ENCODE peak calls at places on chromosomes 2 and 18, in four cellular contexts. One of them, this sample, is unnamed.

GRCh38 chr2:210086292-210086691 is 83.9 kb downstream of the RPE start:
- DNase-seq in GM23248: peak; percentile 57
- DNase-seq in tibial artery: no peak
- DNase-seq in substantia nigra: no peak
- DNase-seq in this sample: no peak

GRCh38 chr2:121567957-121568409 is 37.3 kb downstream of the RNU4ATAC start:
- DNase-seq in substantia nigra: no peak
- DNase-seq in GM23248: peak; percentile 47
- DNase-seq in tibial artery: no peak
- DNase-seq in this sample: no peak

GRCh38 chr2:231133365-231134114 is 8.7 kb upstream of the HTR2B start:
- DNase-seq in tibial artery: no peak
- DNase-seq in substantia nigra: no peak
- DNase-seq in GM23248: peak; percentile 56
- DNase-seq in this sample: no peak

GRCh38 chr2:100178085-100178788 is 35.8 kb upstream of the AFF3 start:
- DNase-seq in substantia nigra: no peak
- DNase-seq in tibial artery: no peak
- DNase-seq in GM23248: peak; percentile 22
- DNase-seq in this sample: no peak

GRCh38 chr2:223459328-223459939 is 142.7 kb downstream of the SCG2 start:
- DNase-seq in GM23248: peak; percentile 55
- DNase-seq in substantia nigra: no peak
- DNase-seq in tibial artery: no peak
- DNase-seq in this sample: no peak

GRCh38 chr2:26696352-26696816 is 3.9 kb downstream of the KCNK3 start:
- DNase-seq in GM23248: peak; percentile 98
- DNase-seq in tibial artery: no peak
- DNase-seq in substantia nigra: no peak
- DNase-seq in this sample: no peak

GRCh38 chr2:132670104-132670960 is at the start of gene LYPD1:
- DNase-seq in GM23248: peak; percentile 16
- DNase-seq in tibial artery: no peak
- DNase-seq in substantia nigra: peak; percentile 28
- DNase-seq in this sample: peak; percentile 41

GRCh38 chr2:166417669-166418068 is 41.9 kb upstream of the SCN9A start:
- DNase-seq in substantia nigra: no peak
- DNase-seq in GM23248: peak; percentile 74
- DNase-seq in tibial artery: no peak
- DNase-seq in this sample: no peak

GRCh38 chr2:183291436-183291835 is 167.2 kb downstream of the NUP35 start:
- DNase-seq in tibial artery: no peak
- DNase-seq in substantia nigra: no peak
- DNase-seq in GM23248: peak; percentile 6
- DNase-seq in this sample: no peak

GRCh38 chr2:151302879-151303278 is 13.4 kb upstream of the NMI start:
- DNase-seq in GM23248: peak; percentile 92
- DNase-seq in substantia nigra: no peak
- DNase-seq in tibial artery: no peak
- DNase-seq in this sample: no peak

GRCh38 chr18:76390452-76391035 is 104.5 kb downstream of the ZNF516 start:
- DNase-seq in tibial artery: no peak
- DNase-seq in GM23248: no peak
- DNase-seq in substantia nigra: peak; percentile 12
- DNase-seq in this sample: no peak

GRCh38 chr2:143475131-143475784 is 346.0 kb downstream of the ARHGAP15 start:
- DNase-seq in substantia nigra: no peak
- DNase-seq in GM23248: peak; percentile 8
- DNase-seq in tibial artery: no peak
- DNase-seq in this sample: no peak

GRCh38 chr2:143474568-143474967 is 345.3 kb downstream of the ARHGAP15 start:
- DNase-seq in GM23248: no peak
- DNase-seq in substantia nigra: no peak
- DNase-seq in tibial artery: no peak
- DNase-seq in this sample: no peak

GRCh38 chr2:143471550-143471949 is 342.3 kb downstream of the ARHGAP15 start:
- DNase-seq in substantia nigra: no peak
- DNase-seq in tibial artery: no peak
- DNase-seq in GM23248: no peak
- DNase-seq in this sample: no peak

GRCh38 chr2:143476421-143477084 is 347.3 kb downstream of the ARHGAP15 start:
- DNase-seq in substantia nigra: no peak
- DNase-seq in tibial artery: no peak
- DNase-seq in GM23248: no peak
- DNase-seq in this sample: no peak

GRCh38 chr2:143473206-143473605 is 344.0 kb downstream of the ARHGAP15 start:
- DNase-seq in substantia nigra: no peak
- DNase-seq in GM23248: peak; percentile 73
- DNase-seq in tibial artery: no peak
- DNase-seq in this sample: no peak
- H3K27ac ChIP-seq in substantia nigra: no peak overlapping the region
- H3K27ac ChIP-seq in GM23248: peak overlapping the region; percentile 10
- H3K27ac ChIP-seq in tibial artery: peak overlapping the region; percentile 69
- H3K27ac ChIP-seq in this sample: no peak overlapping the region

DNA sequence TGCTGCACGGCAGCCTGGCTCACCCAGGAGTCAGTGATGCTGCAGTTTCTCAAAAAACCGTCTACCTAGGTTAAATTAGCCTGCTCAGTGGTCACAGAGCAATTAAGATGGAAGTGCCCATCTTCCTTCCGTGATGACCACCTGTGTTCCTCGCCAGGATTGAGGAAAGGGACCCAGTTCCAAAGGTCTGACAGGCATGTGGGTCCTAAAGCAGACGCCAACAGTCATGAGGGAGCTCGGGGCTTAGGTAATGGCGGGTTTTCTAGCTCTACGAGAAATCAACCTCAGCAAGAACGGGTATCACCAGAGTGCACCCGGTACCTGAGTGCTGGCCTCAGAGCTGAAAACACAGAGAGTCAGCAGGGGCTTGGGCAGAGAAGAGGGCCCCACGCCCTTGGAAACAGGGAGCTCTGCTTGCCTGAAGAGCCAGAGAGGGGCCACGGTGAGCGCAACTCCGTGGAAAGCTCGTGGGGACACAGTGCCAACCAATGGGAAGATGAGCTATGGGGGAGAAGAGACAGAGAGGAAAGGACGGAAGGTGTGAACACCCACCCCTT is 34.3 kb upstream of the DNMT3A start:
- DNase-seq in substantia nigra: no peak
- DNase-seq in tibial artery: no peak
- DNase-seq in GM23248: no peak
- DNase-seq in this sample: no peak
- H3K27ac ChIP-seq in substantia nigra: no peak overlapping the region
- H3K27ac ChIP-seq in tibial artery: no peak overlapping the region
- H3K27ac ChIP-seq in GM23248: no peak overlapping the region
- H3K27ac ChIP-seq in this sample: no peak overlapping the region

GRCh38 chr2:174051741-174052638 is 86.8 kb upstream of the SP3 start:
- DNase-seq in tibial artery: no peak
- DNase-seq in substantia nigra: no peak
- DNase-seq in GM23248: peak; percentile 76
- DNase-seq in this sample: no peak
- H3K27ac ChIP-seq in tibial artery: no peak overlapping the region
- H3K27ac ChIP-seq in substantia nigra: no peak overlapping the region
- H3K27ac ChIP-seq in GM23248: no peak overlapping the region
- H3K27ac ChIP-seq in this sample: no peak overlapping the region

DNA sequence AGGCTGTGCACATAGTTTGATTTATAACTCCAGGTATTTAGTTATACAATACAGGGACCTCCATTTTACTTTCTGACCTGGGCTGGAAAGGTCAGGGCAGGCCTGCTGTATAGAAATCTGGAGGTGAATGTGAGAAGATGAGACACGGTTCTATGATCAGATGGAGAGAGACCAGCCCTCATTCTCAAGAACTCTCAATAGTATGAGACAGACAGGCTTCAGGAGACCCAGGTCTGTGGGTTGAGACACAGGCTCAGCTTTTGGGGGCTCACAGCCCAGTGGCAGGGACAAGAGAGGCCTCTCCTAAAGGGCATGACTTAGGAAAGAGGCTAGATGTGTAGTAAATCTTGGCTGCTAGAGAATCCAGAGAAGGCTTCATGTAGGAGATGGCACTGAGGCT is 719 bp upstream of the ATP6V1B1 start:
- DNase-seq in substantia nigra: no peak
- DNase-seq in GM23248: no peak
- DNase-seq in tibial artery: no peak
- DNase-seq in this sample: no peak
- H3K27ac ChIP-seq in substantia nigra: no peak overlapping the region
- H3K27ac ChIP-seq in GM23248: no peak overlapping the region
- H3K27ac ChIP-seq in tibial artery: no peak overlapping the region
- H3K27ac ChIP-seq in this sample: no peak overlapping the region

DNA sequence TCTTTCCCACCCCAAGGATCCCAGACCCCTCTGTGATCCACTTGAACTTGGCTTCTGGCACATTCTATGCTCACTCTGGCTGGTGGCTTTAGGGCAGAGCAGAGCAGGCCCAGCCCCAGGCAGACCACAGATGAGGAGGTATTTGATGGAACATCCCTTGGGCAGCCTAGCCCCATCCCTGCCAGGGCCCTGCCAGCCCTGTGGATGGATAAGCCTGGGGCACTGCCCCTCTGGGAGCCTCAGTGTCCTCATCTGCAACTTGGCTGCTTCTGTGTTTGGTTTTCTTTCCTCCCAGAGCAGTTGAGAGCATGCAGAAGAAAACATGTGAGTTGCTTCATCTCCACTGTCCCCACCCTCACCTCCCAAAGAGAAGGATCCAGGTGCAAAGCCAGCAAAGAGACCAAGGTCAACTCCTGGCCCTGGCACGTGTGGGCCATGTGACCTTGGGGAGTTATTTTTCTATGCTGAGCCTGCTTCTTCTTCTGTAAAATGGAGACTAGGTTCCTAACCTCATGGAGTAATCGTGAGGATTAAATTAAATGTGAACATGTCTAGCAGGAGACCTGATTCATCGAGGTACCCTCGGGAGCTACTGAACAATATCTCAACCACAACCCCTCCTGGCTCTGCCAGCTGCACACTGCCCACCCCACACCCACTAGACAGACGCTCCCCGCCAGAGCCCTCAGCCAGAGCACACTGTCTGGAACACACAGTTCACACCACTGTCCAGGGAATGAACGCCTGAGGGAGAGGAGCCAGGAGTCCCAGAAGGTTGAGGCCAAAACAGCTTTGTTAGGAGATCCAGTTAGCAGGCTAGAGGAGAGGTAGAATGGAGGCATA is 14.6 kb upstream of the TNS1 start:
- DNase-seq in tibial artery: peak; percentile 78
- DNase-seq in GM23248: no peak
- DNase-seq in substantia nigra: no peak
- DNase-seq in this sample: peak; percentile 26
- H3K27ac ChIP-seq in tibial artery: peak overlapping the region; percentile 79
- H3K27ac ChIP-seq in GM23248: no peak overlapping the region
- H3K27ac ChIP-seq in substantia nigra: no peak overlapping the region
- H3K27ac ChIP-seq in this sample: no peak overlapping the region

GRCh38 chr2:102310964-102311640 is at the start of gene IL1RL1:
- DNase-seq in GM23248: no peak
- DNase-seq in substantia nigra: no peak
- DNase-seq in tibial artery: no peak
- DNase-seq in this sample: no peak

GRCh38 chr2:102315850-102316370 is 4.5 kb downstream of the IL1RL1 start:
- DNase-seq in GM23248: no peak
- DNase-seq in substantia nigra: no peak
- DNase-seq in tibial artery: no peak
- DNase-seq in this sample: no peak

GRCh38 chr2:102313950-102314349 is 2.6 kb downstream of the IL1RL1 start:
- DNase-seq in GM23248: peak; percentile 58
- DNase-seq in tibial artery: no peak
- DNase-seq in substantia nigra: no peak
- DNase-seq in this sample: no peak

GRCh38 chr2:102317715-102318114 is 6.4 kb downstream of the IL1RL1 start:
- DNase-seq in substantia nigra: no peak
- DNase-seq in tibial artery: no peak
- DNase-seq in GM23248: no peak
- DNase-seq in this sample: no peak

DNA sequence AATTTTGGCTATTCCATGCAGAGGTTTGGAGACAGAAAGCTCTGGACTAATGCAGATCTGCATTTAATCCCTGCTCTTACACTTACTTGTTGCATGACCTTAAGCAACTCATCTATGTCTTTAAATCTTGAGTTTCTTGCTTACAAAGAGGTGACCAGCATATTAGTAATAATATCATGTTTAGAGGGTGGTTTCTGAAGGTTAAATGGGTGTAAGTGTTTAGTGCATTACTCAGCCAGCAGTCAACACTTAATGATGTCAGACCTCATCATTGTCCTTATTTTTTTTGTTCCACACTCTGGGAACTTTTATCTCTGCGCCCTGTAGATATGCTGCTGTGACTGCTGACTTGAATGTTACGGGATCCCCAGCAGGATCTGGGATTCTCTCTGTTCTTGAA is 1.7 kb downstream of the IL1RL1 start:
- DNase-seq in substantia nigra: no peak
- DNase-seq in tibial artery: no peak
- DNase-seq in GM23248: peak; percentile 91
- DNase-seq in this sample: no peak
- H3K27ac ChIP-seq in substantia nigra: no peak overlapping the region
- H3K27ac ChIP-seq in tibial artery: no peak overlapping the region
- H3K27ac ChIP-seq in GM23248: peak overlapping the region; percentile 41
- H3K27ac ChIP-seq in this sample: no peak overlapping the region

GRCh38 chr2:160287476-160287875 is 87.4 kb upstream of the ITGB6 start:
- DNase-seq in substantia nigra: no peak
- DNase-seq in tibial artery: no peak
- DNase-seq in GM23248: no peak
- DNase-seq in this sample: no peak
- H3K27ac ChIP-seq in substantia nigra: no peak overlapping the region
- H3K27ac ChIP-seq in tibial artery: no peak overlapping the region
- H3K27ac ChIP-seq in GM23248: peak overlapping the region; percentile 98
- H3K27ac ChIP-seq in this sample: no peak overlapping the region

GRCh38 chr2:10720306-10720705 is 1.1 kb upstream of the ATP6V1C2 start:
- DNase-seq in substantia nigra: no peak
- DNase-seq in GM23248: no peak
- DNase-seq in tibial artery: no peak
- DNase-seq in this sample: no peak
- H3K27ac ChIP-seq in substantia nigra: no peak overlapping the region
- H3K27ac ChIP-seq in GM23248: no peak overlapping the region
- H3K27ac ChIP-seq in tibial artery: no peak overlapping the region
- H3K27ac ChIP-seq in this sample: no peak overlapping the region

GRCh38 chr2:3774336-3774735 is 71.0 kb downstream of the DCDC2C start:
- DNase-seq in GM23248: no peak
- DNase-seq in tibial artery: no peak
- DNase-seq in substantia nigra: no peak
- DNase-seq in this sample: no peak
- H3K27ac ChIP-seq in GM23248: no peak overlapping the region
- H3K27ac ChIP-seq in tibial artery: no peak overlapping the region
- H3K27ac ChIP-seq in substantia nigra: no peak overlapping the region
- H3K27ac ChIP-seq in this sample: no peak overlapping the region

This sample was measured in caudate nucleus.